ENCODE peak calls at places on chromosomes 3 and 15, in four cellular contexts. J is neural progenitor cell, F is astrocyte, E is mammary epithelial cell. K is an unnamed sample. For H3K9me3, the result is how much of the 10 kb centered on the place peaks cover.

GRCh38 chr3:195543642-195544536 is 764 bp upstream of the PPP1R2 start:
- DNase-seq in J (peak), F (no peak), E (no peak), K (no peak)

GRCh38 chr3:38368238-38368637 is 21.7 kb downstream of the XYLB start:
- DNase-seq in J (no peak), E (no peak), F (no peak), K (no peak)

GRCh38 chr3:72127843-72128242 is 342.9 kb upstream of the PROK2 start:
- DNase-seq in F (peak), E (peak), J (no peak), K (no peak)

GRCh38 chr3:150237490-150237889 is 170.6 kb upstream of the TSC22D2 start:
- DNase-seq in J (no peak), E (peak), F (peak), K (no peak)

GRCh38 chr3:183299976-183300375 is 46.9 kb downstream of the B3GNT5 start:
- DNase-seq in E (no peak), J (no peak), F (no peak), K (no peak)

GRCh38 chr15:71346464-71346863 is 231.2 kb downstream of the THSD4 start:
- DNase-seq in E (no peak), J (no peak), F (no peak), K (no peak)

GRCh38 chr15:85771781-85772445 is 22.8 kb downstream of the KLHL25 start:
- DNase-seq in E (no peak), J (no peak), F (no peak), K (no peak)

GRCh38 chr15:46309914-46310313 is 675.1 kb downstream of the SQOR start:
- DNase-seq in F (no peak), E (no peak), J (peak), K (no peak)

GRCh38 chr3:144109944-144110343 is 138.3 kb downstream of the DIPK2A start:
- DNase-seq in E (no peak), F (no peak), J (no peak), K (no peak)

GRCh38 chr3:102114264-102114979 is 265.1 kb downstream of the NFKBIZ start:
- DNase-seq in F (no peak), J (no peak), E (no peak), K (peak)

GRCh38 chr3:149473314-149473990 is 1.0 kb upstream of the TM4SF4 start:
- DNase-seq in J (no peak), F (peak), E (peak), K (no peak)

GRCh38 chr3:62955126-62955525 is 79.9 kb upstream of the CADPS start:
- DNase-seq in F (no peak), E (no peak), J (peak), K (no peak)

GRCh38 chr3:56998081-56998529 is 62.4 kb upstream of the SPATA12 start:
- DNase-seq in J (no peak), F (no peak), E (no peak), K (no peak)

GRCh38 chr15:82933576-82933975 is 18.9 kb downstream of the HOMER2 start:
- DNase-seq in F (no peak), E (peak), J (no peak), K (no peak)

GRCh38 chr3:196524527-196524926 is 9.4 kb upstream of the SMCO1 start:
- DNase-seq in J (peak), E (no peak), F (no peak), K (no peak)

GRCh38 chr3:37967252-37967881 is 23.2 kb upstream of the VILL start:
- DNase-seq in F (peak), E (peak), J (peak), K (peak)

GRCh38 chr3:187753516-187753915 is 8.2 kb upstream of the BCL6 start:
- DNase-seq in J (no peak), F (no peak), E (no peak), K (no peak)

GRCh38 chr3:150703756-150704344 is at the start of gene ERICH6:
- DNase-seq in E (peak), F (peak), J (peak), K (peak)

GRCh38 chr3:111072016-111072891 is 638 bp downstream of the NECTIN3 start:
- DNase-seq in E (peak), J (peak), F (peak), K (no peak)

GRCh38 chr3:136889947-136890346 is 27.9 kb downstream of the NCK1 start:
- DNase-seq in E (no peak), F (no peak), J (no peak), K (no peak)

GRCh38 chr15:39721893-39722292 is 60.7 kb downstream of the FSIP1 start:
- DNase-seq in E (no peak), J (no peak), F (no peak), K (no peak)

GRCh38 chr15:87268675-87269074 is 987.9 kb downstream of the NTRK3 start:
- DNase-seq in E (peak), J (no peak), F (peak), K (no peak)

GRCh38 chr15:49145651-49146609 is 9.5 kb downstream of the COPS2 start:
- DNase-seq in E (peak), F (peak), J (peak), K (peak)

GRCh38 chr15:52227456-52227855 is 36.3 kb upstream of the GNB5 start:
- DNase-seq in E (peak), J (peak), F (peak), K (peak)

GRCh38 chr3:120418866-120419490 is 31.8 kb downstream of the FSTL1 start:
- DNase-seq in J (peak), E (peak), F (no peak), K (no peak)

GRCh38 chr3:120419797-120420196 is 31.0 kb downstream of the FSTL1 start:
- DNase-seq in E (no peak), J (no peak), F (no peak), K (no peak)

GRCh38 chr3:120420360-120420759 is 30.4 kb downstream of the FSTL1 start:
- DNase-seq in J (no peak), F (no peak), E (no peak), K (no peak)

GRCh38 chr3:120423432-120423831 is 27.4 kb downstream of the FSTL1 start:
- DNase-seq in J (no peak), F (no peak), E (no peak), K (no peak)

GRCh38 chr3:120420855-120421570 is 29.8 kb downstream of the FSTL1 start:
- DNase-seq in J (no peak), E (no peak), F (peak), K (no peak)
- TF ChIP-seq CTCF in J (no peak), E (no peak), F (peak), K (no peak)

GRCh38 chr15:38130739-38131498 is 121.7 kb upstream of the SPRED1 start:
- DNase-seq in E (peak), F (peak), J (peak), K (no peak)

GRCh38 chr15:38127306-38127731 is 125.3 kb upstream of the SPRED1 start:
- DNase-seq in F (peak), J (no peak), E (peak), K (no peak)

GRCh38 chr15:38128389-38128788 is 124.2 kb upstream of the SPRED1 start:
- DNase-seq in F (peak), E (peak), J (no peak), K (no peak)

GRCh38 chr15:38130200-38130567 is 122.5 kb upstream of the SPRED1 start:
- DNase-seq in E (peak), F (no peak), J (peak), K (no peak)

DNA sequence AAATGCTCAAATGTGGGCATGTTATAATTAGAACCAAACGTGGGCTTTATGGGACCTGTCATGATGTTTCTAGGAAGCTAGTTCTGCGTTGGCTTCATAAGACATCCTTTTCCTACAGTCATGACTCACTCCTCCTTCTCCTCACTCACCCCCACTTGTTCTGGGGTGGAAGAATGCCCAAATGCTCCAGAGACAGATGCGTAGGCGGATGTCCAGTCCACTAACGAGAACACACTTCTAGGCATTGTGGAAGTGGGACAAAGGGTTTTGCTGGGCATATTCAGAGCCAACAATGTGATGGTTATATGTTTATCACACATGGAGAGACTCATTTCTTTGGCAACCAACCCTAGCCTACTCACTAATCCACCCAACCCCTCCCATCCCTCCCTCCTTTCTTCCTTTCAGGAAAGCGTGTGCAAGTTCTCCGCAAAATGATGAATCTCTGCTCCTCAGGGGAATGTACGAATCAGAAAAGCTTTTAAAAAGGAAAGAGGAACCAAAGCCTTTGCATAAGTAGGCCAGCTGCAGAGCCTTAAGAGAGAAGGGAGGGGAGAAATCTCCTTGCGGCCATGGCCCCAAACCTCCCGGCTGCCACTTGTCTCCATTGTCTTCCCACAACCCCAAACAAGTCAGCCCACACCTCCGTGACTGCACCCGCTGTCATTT is 123.0 kb upstream of the SPRED1 start:
- DNase-seq in E (peak), J (peak), F (peak), K (no peak)
- H3K9me3 ChIP-seq in E (under half), J (under half), F (under half), K (under half)

GRCh38 chr3:114450008-114450596 is 156.3 kb downstream of the TIGIT start:
- DNase-seq in J (no peak), F (no peak), E (peak), K (no peak)
- TF ChIP-seq CTCF in J (no peak), F (no peak), E (peak), K (no peak)

DNA sequence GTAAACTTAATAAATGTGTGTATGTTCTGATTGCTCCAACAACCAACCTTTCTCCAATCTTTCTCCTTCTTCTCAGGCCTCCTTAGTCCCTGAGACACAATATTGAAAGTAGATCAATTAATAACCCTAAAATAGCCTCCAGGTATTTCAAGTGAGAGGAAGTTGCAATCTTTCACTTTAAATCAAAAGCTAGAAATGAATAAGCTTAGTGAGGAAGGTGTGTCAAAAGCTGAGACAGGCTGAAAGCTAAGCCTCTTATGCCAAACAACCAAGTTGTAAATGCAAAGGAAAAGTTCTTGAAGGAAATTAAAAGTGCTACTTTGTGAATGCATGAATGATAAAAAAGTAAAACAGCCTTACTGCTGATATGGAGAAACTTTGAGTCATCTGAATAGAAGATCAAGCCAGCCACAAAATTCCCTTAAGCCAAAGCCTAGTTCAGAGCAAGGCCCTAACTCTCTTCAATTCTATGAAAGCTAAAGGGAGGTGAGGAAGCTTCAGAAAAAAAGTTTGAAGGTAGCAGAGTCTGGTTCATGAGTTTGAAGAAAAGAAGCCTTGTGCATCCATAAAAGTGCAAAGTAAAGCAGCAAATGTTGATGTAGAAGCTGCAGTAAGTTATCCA is 38.6 kb downstream of the CCDC80 start:
- DNase-seq in J (no peak), E (no peak), F (no peak), K (no peak)
- H3K9me3 ChIP-seq in J (under half), E (under half), F (under half), K (under half)

GRCh38 chr15:24976932-24977331 is 22.1 kb downstream of the SNRPN start:
- DNase-seq in E (no peak), F (no peak), J (no peak), K (no peak)

GRCh38 chr15:24971772-24972171 is 17.0 kb downstream of the SNRPN start:
- DNase-seq in J (no peak), E (no peak), F (no peak), K (no peak)

GRCh38 chr15:24966364-24967103 is 11.7 kb downstream of the SNRPN start:
- DNase-seq in J (no peak), E (peak), F (no peak), K (no peak)

GRCh38 chr15:24971052-24971451 is 16.3 kb downstream of the SNRPN start:
- DNase-seq in J (no peak), F (no peak), E (no peak), K (no peak)
- TF ChIP-seq CTCF in J (no peak), F (no peak), E (no peak), K (no peak)